ENCODE peak calls at places on chromosomes 16 and 17, in five cellular contexts. U is fibroblast of lung; S is endothelial cell of umbilical vein; J is CD8-positive, alpha-beta memory T cell; N is cardiac muscle cell. P is an unnamed sample.
A peak's percentile ranks its signal among the peaks of the same experiment; 100 is the strongest.

GRCh38 chr16:3119701-3120408 is 7.5 kb downstream of the ZNF205 start:
- DNase-seq in J (no peak), S (no peak), U (no peak), N (no peak), P (no peak)

GRCh38 chr17:64676763-64677162 is 14.7 kb upstream of the SMURF2 start:
- DNase-seq in N (no peak), J (no peak), S (no peak), U (no peak), P (no peak)

GRCh38 chr17:39722965-39723848 is 7.1 kb downstream of the MIEN1 start:
- DNase-seq in U (no peak), S (no peak), J (no peak), N (no peak), P (no peak)

GRCh38 chr16:3282103-3282746 is 1.1 kb upstream of the ZNF263 start:
- DNase-seq in U (peak; percentile 82), N (peak; percentile 89), J (no peak), S (peak; percentile 87), P (peak; percentile 85)

GRCh38 chr16:71794018-71794417 is 14.6 kb downstream of the AP1G1 start:
- DNase-seq in J (no peak), S (no peak), U (no peak), N (no peak), P (no peak)

GRCh38 chr16:31135535-31136286 is at the start of gene PRSS8:
- DNase-seq in N (peak; percentile 40), U (no peak), S (no peak), J (no peak), P (no peak)

GRCh38 chr16:72934661-72935403 is 113.1 kb downstream of the ZFHX3 start:
- DNase-seq in S (no peak), N (no peak), U (peak; percentile 73), J (no peak), P (no peak)

GRCh38 chr17:37177234-37177633 is 198.6 kb upstream of the C17orf78 start:
- DNase-seq in U (no peak), N (no peak), J (no peak), S (no peak), P (no peak)

GRCh38 chr16:66947302-66948033 is 12.2 kb downstream of the CES2 start:
- DNase-seq in U (peak; percentile 73), N (peak; percentile 85), S (peak; percentile 90), J (peak; percentile 79), P (peak; percentile 81)

GRCh38 chr16:11835309-11835708 is 16.0 kb downstream of the RSL1D1 start:
- DNase-seq in S (no peak), J (no peak), U (no peak), N (no peak), P (no peak)

GRCh38 chr17:30600830-30601494 is 123.8 kb downstream of the GOSR1 start:
- DNase-seq in N (peak; percentile 28), U (peak; percentile 20), S (peak; percentile 39), J (peak; percentile 9), P (peak; percentile 32)

GRCh38 chr17:55524440-55525220 is 13.4 kb upstream of the SMIM36 start:
- DNase-seq in U (no peak), J (no peak), S (no peak), N (no peak), P (no peak)

GRCh38 chr17:79812969-79813825 is 16.3 kb upstream of the CBX8 start:
- DNase-seq in S (no peak), U (no peak), N (no peak), J (no peak), P (peak; percentile 71)

GRCh38 chr16:48949636-48950035 is 332.0 kb downstream of the CBLN1 start:
- DNase-seq in U (peak; percentile 51), S (no peak), J (no peak), N (no peak), P (no peak)

GRCh38 chr17:7839890-7840260 is 5.9 kb downstream of the KDM6B start:
- DNase-seq in J (peak; percentile 48), S (no peak), U (peak; percentile 36), N (peak; percentile 35), P (no peak)

GRCh38 chr17:33291248-33292183 is 1.6 kb downstream of the ASIC2 start:
- DNase-seq in N (peak; percentile 41), J (no peak), U (peak; percentile 75), S (peak; percentile 22), P (no peak)

GRCh38 chr17:77409282-77410161 is 268.8 kb downstream of the SEC14L1 start:
- DNase-seq in J (peak; percentile 67), S (no peak), U (peak; percentile 92), N (peak; percentile 77), P (peak; percentile 100)

GRCh38 chr17:17853811-17854527 is 17.2 kb upstream of the SREBF1 start:
- DNase-seq in N (no peak), U (no peak), J (no peak), S (no peak), P (no peak)

GRCh38 chr17:69597898-69598692 is 183.6 kb downstream of the MAP2K6 start:
- DNase-seq in J (no peak), N (no peak), U (peak; percentile 77), S (peak; percentile 82), P (no peak)

GRCh38 chr17:28895794-28896447 is 1.6 kb downstream of the FLOT2 start:
- DNase-seq in N (no peak), J (no peak), U (no peak), S (peak; percentile 28), P (no peak)

GRCh38 chr17:51154176-51154575 is 817 bp downstream of the NME1 start:
- DNase-seq in N (no peak), S (no peak), J (no peak), U (no peak), P (peak; percentile 24)

GRCh38 chr17:43772877-43773648 is 5.7 kb downstream of the DUSP3 start:
- DNase-seq in S (no peak), N (no peak), J (no peak), U (no peak), P (no peak)

GRCh38 chr16:67305216-67306071 is 21.1 kb downstream of the KCTD19 start:
- DNase-seq in J (no peak), U (no peak), S (no peak), N (no peak), P (no peak)

GRCh38 chr16:9091867-9092281 is 430 bp downstream of the HAPSTR1 start:
- DNase-seq in J (peak; percentile 56), U (no peak), N (peak; percentile 22), S (peak; percentile 30), P (peak; percentile 24)

GRCh38 chr17:45171338-45172231 is 9.9 kb downstream of the HEXIM2 start:
- DNase-seq in U (no peak), N (peak; percentile 54), S (no peak), J (no peak), P (peak; percentile 98)

GRCh38 chr17:61852857-61853256 is 10.5 kb downstream of the BRIP1 start:
- DNase-seq in J (no peak), S (no peak), N (no peak), U (no peak), P (no peak)
- H3K4me3 ChIP-seq in J (no peak overlapping the region), S (no peak overlapping the region), N (no peak overlapping the region), U (no peak overlapping the region), P (no peak overlapping the region)

DNA sequence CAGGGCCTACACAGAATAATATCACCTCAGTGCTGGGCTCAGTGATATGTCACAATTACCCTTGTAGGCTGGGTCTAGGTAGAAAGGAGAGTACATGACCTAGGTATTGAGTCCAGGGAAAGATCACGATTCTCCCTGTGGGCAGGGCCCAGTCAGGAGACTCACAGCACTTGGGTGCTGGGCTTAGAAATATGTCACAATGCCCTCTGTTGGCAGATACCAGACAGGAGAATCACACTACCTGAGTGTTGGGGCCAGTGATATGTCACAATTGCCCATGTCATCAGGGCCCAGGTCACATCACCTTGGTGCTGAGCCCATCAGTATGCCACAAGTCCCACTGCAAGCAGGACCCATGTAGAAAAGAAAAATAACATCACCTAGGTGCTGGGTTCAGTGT is 2105.5 kb downstream of the TP53TG3F start:
- DNase-seq in S (no peak), U (no peak), J (no peak), N (no peak), P (no peak)
- H3K9me3 ChIP-seq in S (peaks cover 14% of the 10 kb centered on the region), U (no peaks in the 10 kb centered on the region), J (peaks cover 4% of the 10 kb centered on the region), N (no peaks in the 10 kb centered on the region), P (no peaks in the 10 kb centered on the region)

DNA sequence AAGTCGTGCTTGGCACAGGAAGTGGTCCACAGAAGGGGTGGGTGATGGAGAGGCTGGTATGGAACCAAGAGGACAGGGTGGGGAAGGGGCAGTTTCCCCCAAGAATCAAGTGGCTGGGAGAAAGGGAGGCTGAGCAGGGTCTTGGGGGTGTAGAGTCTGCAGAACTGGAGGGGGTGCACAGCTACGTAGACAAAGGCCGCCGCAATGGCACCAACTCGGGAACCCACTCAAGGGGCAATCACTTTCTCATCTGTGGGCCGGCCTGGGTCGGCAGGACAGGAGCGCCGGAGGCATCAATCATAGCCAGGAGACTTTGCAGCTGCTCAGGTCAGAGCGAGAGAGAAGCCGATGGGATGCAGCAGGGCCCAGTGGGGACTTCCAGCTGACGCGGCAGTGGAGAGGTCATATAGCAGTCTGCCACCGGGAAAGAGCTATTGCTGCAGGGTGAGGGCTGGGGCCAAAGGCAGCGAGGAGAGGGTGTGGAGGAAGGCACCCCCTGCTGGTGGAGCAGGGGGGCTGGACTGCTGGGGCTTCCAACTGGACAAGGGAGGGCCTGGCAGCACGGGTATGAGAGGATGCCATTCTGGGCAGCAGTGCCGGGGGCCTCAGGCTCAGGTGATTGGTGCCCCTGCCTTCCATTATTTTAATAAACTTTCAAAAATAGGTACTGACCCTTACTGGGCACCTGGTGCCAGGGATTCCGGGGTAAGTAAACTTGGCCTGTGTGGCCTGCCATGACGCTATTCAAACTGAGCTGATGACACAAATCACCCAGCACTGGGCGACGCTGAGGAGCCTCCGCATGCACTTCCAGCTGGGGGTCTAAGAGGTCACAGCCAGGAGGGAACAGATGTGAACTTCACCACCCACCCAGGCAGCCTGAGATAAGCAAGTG is 52.5 kb upstream of the MTSS2 start:
- DNase-seq in N (peak; percentile 75), J (no peak), S (peak; percentile 58), U (peak; percentile 40), P (peak; percentile 88)
- H3K4me3 ChIP-seq in N (no peak overlapping the region), J (no peak overlapping the region), S (no peak overlapping the region), U (peak overlapping the region; percentile 41), P (no peak overlapping the region)

GRCh38 chr16:35689764-35690163 is 2230.4 kb downstream of the TP53TG3F start:
- DNase-seq in S (no peak), N (no peak), U (no peak), J (no peak), P (no peak)
- H3K9me3 ChIP-seq in S (peaks cover 4% of the 10 kb centered on the region), N (no peaks in the 10 kb centered on the region), U (no peaks in the 10 kb centered on the region), J (peaks cover 6% of the 10 kb centered on the region), P (no peaks in the 10 kb centered on the region)

DNA sequence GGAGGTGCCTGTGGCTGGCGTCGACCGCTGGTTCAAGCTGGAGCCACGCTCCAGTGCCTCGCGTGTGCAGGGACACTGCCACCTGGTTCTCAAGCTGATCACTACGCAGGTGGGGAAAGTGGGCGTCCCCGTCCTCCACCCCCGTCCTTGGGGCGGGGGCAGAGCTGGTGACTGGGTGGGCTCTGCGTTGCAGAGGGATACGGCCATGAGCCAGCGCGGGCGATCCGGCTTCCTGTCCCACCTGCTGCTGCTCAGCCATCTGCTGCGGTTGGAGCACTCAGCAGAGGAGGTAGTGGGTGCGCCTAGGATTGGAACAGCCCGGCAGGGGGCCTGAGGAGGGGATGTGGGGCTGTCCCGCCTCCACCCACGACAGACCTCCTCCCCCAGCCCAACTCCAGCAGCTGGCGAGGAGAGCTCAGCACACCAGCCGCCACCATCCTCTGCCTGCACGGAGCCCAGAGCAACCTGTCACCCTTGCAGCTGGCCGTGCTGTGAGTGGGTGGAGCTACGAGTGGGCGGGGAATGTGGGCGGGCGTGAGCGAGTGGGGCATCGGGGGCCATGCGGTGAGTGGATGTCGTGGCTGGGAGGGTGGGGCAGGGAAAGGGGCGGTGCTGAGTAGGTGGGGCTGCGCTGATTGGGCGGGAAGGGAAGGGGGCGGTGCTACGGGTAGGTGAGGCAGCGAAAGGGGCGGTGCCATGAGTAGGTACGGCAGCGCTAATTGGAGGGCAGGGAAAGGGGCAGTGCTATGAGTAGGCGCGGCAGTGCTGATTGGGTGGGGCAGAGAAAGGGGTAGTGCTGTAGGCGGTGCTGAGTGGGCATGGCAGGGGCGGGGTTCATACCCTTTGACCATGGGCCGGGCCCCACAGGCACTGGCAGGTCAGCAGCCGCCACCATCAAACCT is 8.9 kb downstream of the TSR3 start:
- DNase-seq in S (peak; percentile 93), N (peak; percentile 99), U (peak; percentile 72), J (peak; percentile 93), P (peak; percentile 99)
- H3K4me3 ChIP-seq in S (no peak overlapping the region), N (peak overlapping the region; percentile 29), U (no peak overlapping the region), J (peak overlapping the region; percentile 62), P (peak overlapping the region; percentile 25)